ENCODE peak calls at places on chromosome 4, in five cellular contexts. U is NCI-H1436, B is HFF-Myc, L is globus pallidus, K is HL-60. G is an unnamed sample.

GRCh38 chr4:73734405-73735070 is 5.8 kb upstream of the CXCL8 start:
- DNase-seq in L (no peak), K (no peak), U (no peak), B (no peak), G (no peak)

GRCh38 chr4:7811536-7812190 is 128.0 kb downstream of the AFAP1 start:
- DNase-seq in U (no peak), B (no peak), L (no peak), K (no peak), G (no peak)

GRCh38 chr4:685681-686218 is 3.2 kb downstream of the SLC49A3 start:
- DNase-seq in L (no peak), B (no peak), K (no peak), U (no peak), G (no peak)

GRCh38 chr4:1572521-1572920 is 111.6 kb downstream of the FAM53A start:
- DNase-seq in U (no peak), B (no peak), L (no peak), K (no peak), G (no peak)

GRCh38 chr4:176270669-176271068 is 1.6 kb upstream of the ASB5 start:
- DNase-seq in B (peak; percentile 94), U (peak; percentile 33), K (no peak), L (no peak), G (peak; percentile 64)

GRCh38 chr4:183182873-183183725 is 84.0 kb downstream of the WWC2 start:
- DNase-seq in U (peak; percentile 16), K (no peak), L (no peak), B (peak; percentile 72), G (peak; percentile 72)

GRCh38 chr4:86356425-86356824 is 3.4 kb downstream of the MAPK10 start:
- DNase-seq in U (no peak), K (no peak), B (no peak), L (no peak), G (no peak)

GRCh38 chr4:145796338-145796737 is 116.4 kb downstream of the C4orf51 start:
- DNase-seq in L (no peak), U (no peak), B (no peak), K (no peak), G (no peak)

GRCh38 chr4:147984065-147984777 is 252.3 kb downstream of the ARHGAP10 start:
- DNase-seq in U (peak; percentile 13), K (peak; percentile 40), B (peak; percentile 38), L (no peak), G (peak; percentile 12)

GRCh38 chr4:153467154-153467896 is 1.2 kb downstream of the TMEM131L start:
- DNase-seq in L (peak; percentile 19), U (peak; percentile 32), K (peak; percentile 47), B (no peak), G (peak; percentile 12)

GRCh38 chr4:185112104-185112503 is 31.0 kb upstream of the SLC25A4 start:
- DNase-seq in K (no peak), U (no peak), B (peak; percentile 92), L (no peak), G (peak; percentile 94)

GRCh38 chr4:135277116-135277979 is 1075.8 kb upstream of the PABPC4L start:
- DNase-seq in K (no peak), U (no peak), B (no peak), L (no peak), G (no peak)

GRCh38 chr4:27198246-27198645 is 337.6 kb downstream of the STIM2 start:
- DNase-seq in L (no peak), B (no peak), U (no peak), K (no peak), G (no peak)

GRCh38 chr4:104879367-104879766 is 267.3 kb upstream of the TET2 start:
- DNase-seq in U (no peak), L (no peak), K (no peak), B (no peak), G (no peak)

GRCh38 chr4:15601862-15602261 is 53.3 kb downstream of the FBXL5 start:
- DNase-seq in L (no peak), K (no peak), U (no peak), B (no peak), G (no peak)